ENCODE peak calls at places on chromosomes 6 and 20, in four cellular contexts. V is GM12878, Y is WTC11, M is K562. K is an unnamed sample.

GRCh38 chr6:4521070-4521469 is 255.1 kb upstream of the CDYL start:
- DNase-seq in Y (no peak), V (no peak), M (no peak), K (no peak)

GRCh38 chr6:16776394-16777017 is 15.2 kb upstream of the ATXN1 start:
- DNase-seq in Y (no peak), V (no peak), M (no peak), K (no peak)

GRCh38 chr6:152240983-152241766 is 396.0 kb downstream of the SYNE1 start:
- DNase-seq in V (no peak), Y (no peak), M (no peak), K (peak)

GRCh38 chr6:3999800-4000661 is 78.9 kb downstream of the FAM217A start:
- DNase-seq in V (no peak), Y (no peak), M (no peak), K (no peak)

GRCh38 chr6:116251568-116252384 is 2.1 kb downstream of the TSPYL4 start:
- DNase-seq in V (no peak), M (no peak), Y (no peak), K (no peak)

GRCh38 chr6:155152211-155153076 is 111.4 kb upstream of the CLDN20 start:
- DNase-seq in V (no peak), M (peak), Y (peak), K (peak)

GRCh38 chr20:33781945-33782344 is 29.2 kb upstream of the CHMP4B start:
- DNase-seq in V (no peak), M (no peak), Y (no peak), K (no peak)

GRCh38 chr6:14705841-14706377 is 540.0 kb upstream of the JARID2 start:
- DNase-seq in V (no peak), Y (no peak), M (no peak), K (no peak)

GRCh38 chr20:63014710-63015109 is 7.9 kb upstream of the BHLHE23 start:
- DNase-seq in Y (peak), M (no peak), V (no peak), K (no peak)

GRCh38 chr6:169312658-169313346 is 59.2 kb upstream of the THBS2 start:
- DNase-seq in M (no peak), Y (no peak), V (no peak), K (peak)

GRCh38 chr20:57662028-57662312 is 41.7 kb upstream of the ZBP1 start:
- DNase-seq in M (no peak), V (no peak), Y (peak), K (no peak)

GRCh38 chr6:97586344-97586743 is 303.3 kb upstream of the MMS22L start:
- DNase-seq in V (no peak), M (no peak), Y (no peak), K (peak)

GRCh38 chr20:53679597-53680309 is 86.1 kb upstream of the ZNF217 start:
- DNase-seq in V (no peak), Y (no peak), M (no peak), K (peak)

GRCh38 chr20:30281584-30282197 is 975.8 kb upstream of the DEFB115 start:
- DNase-seq in M (no peak), Y (no peak), V (no peak), K (no peak)

GRCh38 chr6:97656236-97656635 is 373.2 kb upstream of the MMS22L start:
- DNase-seq in V (no peak), Y (no peak), M (no peak), K (no peak)

GRCh38 chr6:42818878-42819277 is 37.0 kb downstream of the BICRAL start:
- DNase-seq in V (no peak), Y (no peak), M (no peak), K (no peak)

GRCh38 chr20:63124092-63124781 is 91.7 kb downstream of the YTHDF1 start:
- DNase-seq in V (no peak), Y (peak), M (no peak), K (no peak)

GRCh38 chr20:19995220-19995863 is 21.8 kb upstream of the NAA20 start:
- DNase-seq in V (no peak), M (peak), Y (no peak), K (peak)

GRCh38 chr6:149043476-149044130 is 273.9 kb upstream of the TAB2 start:
- DNase-seq in V (no peak), Y (peak), M (peak), K (peak)

GRCh38 chr6:15077964-15078363 is 167.9 kb upstream of the JARID2 start:
- DNase-seq in Y (peak), M (no peak), V (no peak), K (no peak)

GRCh38 chr20:56032251-56032650 is 26.9 kb upstream of the CBLN4 start:
- DNase-seq in V (no peak), Y (no peak), M (no peak), K (no peak)

GRCh38 chr20:61424011-61424627 is 172.1 kb downstream of the CDH4 start:
- DNase-seq in M (no peak), V (no peak), Y (no peak), K (no peak)
- TF ChIP-seq CREM in M (no peak), V (no peak), Y (no peak), K (no peak)

DNA sequence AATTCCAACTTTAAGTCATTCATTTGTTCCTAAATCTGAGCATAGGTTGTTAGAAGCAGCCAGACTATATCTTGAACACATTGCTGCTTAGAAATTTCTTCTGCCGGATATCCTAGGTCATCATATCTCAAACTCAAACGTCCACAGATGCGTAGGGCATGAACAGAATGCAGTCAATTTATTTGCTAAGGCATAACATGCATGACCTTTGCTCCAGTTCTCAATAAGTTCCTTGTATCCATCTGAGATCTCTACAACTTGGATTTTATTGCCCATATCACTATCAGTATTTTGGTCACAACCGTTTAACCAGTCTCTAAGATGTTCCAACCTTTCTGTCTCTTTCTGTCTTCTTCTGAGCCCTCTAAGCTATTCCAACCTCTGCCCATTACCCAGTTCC is 210.9 kb upstream of the MANEA start:
- DNase-seq in Y (no peak), M (no peak), V (no peak), K (no peak)
- TF ChIP-seq CREM in Y (no peak), M (no peak), V (no peak), K (no peak)

DNA sequence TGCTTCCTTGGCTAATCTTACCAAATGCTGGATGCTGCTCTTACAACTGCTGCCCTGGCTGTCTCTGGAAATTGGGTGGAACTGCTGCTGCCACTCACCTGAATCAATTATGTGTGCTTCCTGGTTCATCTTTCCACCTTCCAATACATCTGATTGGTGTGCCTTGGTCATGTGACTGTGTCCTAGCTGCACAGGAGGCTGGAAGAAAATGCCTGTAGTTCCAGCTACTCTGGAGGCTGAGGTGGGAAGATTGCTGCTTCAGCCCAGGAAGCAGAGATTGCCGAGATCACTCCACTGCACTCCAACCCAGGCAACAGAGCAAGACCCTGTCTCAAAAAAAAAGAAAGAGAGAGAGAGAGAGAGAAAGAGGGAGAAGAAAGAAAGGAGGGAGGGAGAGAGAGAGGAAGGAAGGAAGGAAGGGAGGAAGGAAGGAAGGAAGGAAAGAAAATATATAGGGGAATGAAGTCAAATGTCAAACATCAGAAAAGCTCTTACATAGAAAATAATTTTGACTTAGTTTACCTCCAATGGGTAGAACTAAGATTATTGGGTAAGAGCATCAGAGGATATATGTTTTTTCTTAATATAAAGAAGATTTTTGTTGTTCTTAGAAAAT is 14.1 kb upstream of the PPARD start:
- DNase-seq in V (no peak), M (peak), Y (no peak), K (peak)
- TF ChIP-seq CREM in V (no peak), M (no peak), Y (no peak), K (no peak)

DNA sequence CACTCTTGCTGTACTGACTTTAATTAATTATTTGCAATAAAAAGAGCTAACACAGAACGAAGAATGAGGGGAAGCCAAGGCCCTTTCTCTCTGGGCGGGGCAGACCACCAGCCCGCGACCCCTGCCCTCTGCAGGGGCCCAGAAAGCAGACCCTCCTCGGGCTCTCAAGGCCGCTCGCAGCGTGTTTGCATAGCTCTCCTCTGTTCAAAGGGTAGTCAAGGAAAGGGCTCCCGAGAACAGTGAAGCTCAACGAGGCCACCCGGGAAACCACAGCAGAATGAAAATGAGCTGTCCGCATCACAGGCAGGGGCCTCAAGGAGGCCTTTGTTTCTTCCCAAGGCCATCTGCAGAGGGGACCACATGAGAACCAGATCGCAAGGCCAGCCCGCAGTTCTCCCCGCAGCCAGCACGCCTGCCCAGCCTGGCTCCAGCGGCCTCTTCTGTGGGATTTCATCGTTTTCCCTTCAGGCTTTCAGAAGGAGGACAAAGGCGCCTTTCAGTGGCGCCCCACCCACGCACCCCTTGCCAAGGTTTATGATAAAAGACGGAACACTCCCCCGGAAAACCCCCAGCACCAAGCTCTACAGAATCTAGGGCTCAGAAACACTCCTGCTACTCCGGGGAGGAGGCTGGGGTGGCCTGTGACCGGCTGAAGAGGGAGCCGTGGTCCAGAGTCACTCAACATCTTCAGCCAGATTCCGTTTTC is 25.3 kb downstream of the ACSS1 start:
- DNase-seq in Y (peak), M (no peak), V (no peak), K (peak)
- TF ChIP-seq CREM in Y (no peak), M (no peak), V (no peak), K (peak)

K was measured in HepG2.